ENCODE peak calls at places on chromosomes 12 and 14, in six cellular contexts. One of them, this sample, is unnamed.

GRCh38 chr14:32710351-32711102 is 228.2 kb upstream of the NPAS3 start:
- ATAC-seq in GM12878: no peak
- ATAC-seq in K562: no peak
- ATAC-seq in HCT116: no peak
- ATAC-seq in HepG2: peak
- ATAC-seq in Panc1: no peak
- ATAC-seq in this sample: peak

GRCh38 chr12:24955389-24955788 is 6.5 kb upstream of the BCAT1 start:
- ATAC-seq in K562: no peak
- ATAC-seq in HCT116: no peak
- ATAC-seq in HepG2: no peak
- ATAC-seq in GM12878: peak
- ATAC-seq in Panc1: no peak
- ATAC-seq in this sample: no peak

GRCh38 chr14:53955671-53956426 is 776 bp downstream of the BMP4 start:
- ATAC-seq in HCT116: peak
- ATAC-seq in GM12878: no peak
- ATAC-seq in K562: no peak
- ATAC-seq in HepG2: peak
- ATAC-seq in Panc1: peak
- ATAC-seq in this sample: peak

GRCh38 chr12:113276306-113276705 is 55.0 kb downstream of the TPCN1 start:
- ATAC-seq in K562: no peak
- ATAC-seq in Panc1: no peak
- ATAC-seq in GM12878: no peak
- ATAC-seq in HCT116: no peak
- ATAC-seq in HepG2: no peak
- ATAC-seq in this sample: no peak

GRCh38 chr12:11765421-11765816 is 115.9 kb downstream of the ETV6 start:
- ATAC-seq in Panc1: no peak
- ATAC-seq in HepG2: no peak
- ATAC-seq in K562: no peak
- ATAC-seq in GM12878: peak
- ATAC-seq in HCT116: no peak
- ATAC-seq in this sample: no peak

GRCh38 chr12:72747460-72747859 is 475.3 kb downstream of the TRHDE start:
- ATAC-seq in HepG2: no peak
- ATAC-seq in K562: no peak
- ATAC-seq in HCT116: no peak
- ATAC-seq in Panc1: no peak
- ATAC-seq in GM12878: no peak
- ATAC-seq in this sample: no peak

GRCh38 chr14:20306079-20306423 is 300 bp upstream of the TTC5 start:
- ATAC-seq in Panc1: peak
- ATAC-seq in HepG2: peak
- ATAC-seq in K562: no peak
- ATAC-seq in HCT116: peak
- ATAC-seq in GM12878: no peak
- ATAC-seq in this sample: no peak

GRCh38 chr12:42923564-42923963 is 334.0 kb upstream of the PRICKLE1 start:
- ATAC-seq in GM12878: no peak
- ATAC-seq in HCT116: no peak
- ATAC-seq in K562: no peak
- ATAC-seq in HepG2: no peak
- ATAC-seq in Panc1: no peak
- ATAC-seq in this sample: no peak

GRCh38 chr14:100142073-100143040 is 17.1 kb downstream of the DEGS2 start:
- ATAC-seq in GM12878: no peak
- ATAC-seq in K562: peak
- ATAC-seq in Panc1: no peak
- ATAC-seq in HCT116: no peak
- ATAC-seq in HepG2: no peak
- ATAC-seq in this sample: peak

GRCh38 chr14:71365305-71365865 is 458.1 kb downstream of the PCNX1 start:
- ATAC-seq in Panc1: no peak
- ATAC-seq in HepG2: no peak
- ATAC-seq in GM12878: no peak
- ATAC-seq in K562: no peak
- ATAC-seq in HCT116: no peak
- ATAC-seq in this sample: no peak

GRCh38 chr12:102052192-102053061 is 9.4 kb downstream of the WASHC3 start:
- ATAC-seq in GM12878: peak
- ATAC-seq in HCT116: no peak
- ATAC-seq in HepG2: no peak
- ATAC-seq in K562: peak
- ATAC-seq in Panc1: no peak
- ATAC-seq in this sample: peak

GRCh38 chr12:28360253-28360652 is 170.0 kb downstream of the CCDC91 start:
- ATAC-seq in HepG2: no peak
- ATAC-seq in GM12878: no peak
- ATAC-seq in HCT116: no peak
- ATAC-seq in K562: no peak
- ATAC-seq in Panc1: no peak
- ATAC-seq in this sample: no peak

GRCh38 chr12:3972576-3972975 is 99.4 kb upstream of the PARP11 start:
- ATAC-seq in HCT116: no peak
- ATAC-seq in K562: no peak
- ATAC-seq in HepG2: no peak
- ATAC-seq in Panc1: no peak
- ATAC-seq in GM12878: no peak
- ATAC-seq in this sample: no peak

GRCh38 chr14:50312734-50313054 is 570 bp downstream of the DMAC2L start:
- ATAC-seq in GM12878: peak
- ATAC-seq in HepG2: peak
- ATAC-seq in K562: peak
- ATAC-seq in HCT116: no peak
- ATAC-seq in Panc1: no peak
- ATAC-seq in this sample: no peak

GRCh38 chr12:50626026-50626425 is 121.2 kb downstream of the DIP2B start:
- ATAC-seq in HepG2: no peak
- ATAC-seq in K562: no peak
- ATAC-seq in GM12878: no peak
- ATAC-seq in Panc1: no peak
- ATAC-seq in HCT116: no peak
- ATAC-seq in this sample: no peak

DNA sequence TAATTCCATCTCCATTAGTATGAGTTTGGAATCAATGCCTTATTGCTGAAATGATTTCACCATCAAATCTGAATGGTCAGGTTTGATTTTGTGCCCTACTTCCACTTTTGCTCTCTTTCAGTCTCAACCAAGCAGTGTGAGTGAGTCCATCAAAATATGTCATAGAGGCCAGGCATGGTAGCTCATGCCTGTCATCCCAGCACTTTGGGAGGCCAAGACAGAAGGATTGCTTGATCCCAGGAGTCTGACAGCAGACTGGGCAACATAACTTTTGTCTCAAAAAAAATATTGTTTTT is 22.0 kb upstream of the HSP90B1 start:
- ATAC-seq in GM12878: peak
- ATAC-seq in HepG2: no peak
- ATAC-seq in HCT116: no peak
- ATAC-seq in Panc1: no peak
- ATAC-seq in K562: no peak
- ATAC-seq in this sample: no peak
- TF ChIP-seq POLR2AphosphoS5 in GM12878: no peak
- TF ChIP-seq POLR2AphosphoS5 in HepG2: no peak
- TF ChIP-seq POLR2AphosphoS5 in HCT116: no peak
- TF ChIP-seq POLR2AphosphoS5 in Panc1: no peak
- TF ChIP-seq POLR2AphosphoS5 in K562: no peak
- TF ChIP-seq POLR2AphosphoS5 in this sample: no peak

DNA sequence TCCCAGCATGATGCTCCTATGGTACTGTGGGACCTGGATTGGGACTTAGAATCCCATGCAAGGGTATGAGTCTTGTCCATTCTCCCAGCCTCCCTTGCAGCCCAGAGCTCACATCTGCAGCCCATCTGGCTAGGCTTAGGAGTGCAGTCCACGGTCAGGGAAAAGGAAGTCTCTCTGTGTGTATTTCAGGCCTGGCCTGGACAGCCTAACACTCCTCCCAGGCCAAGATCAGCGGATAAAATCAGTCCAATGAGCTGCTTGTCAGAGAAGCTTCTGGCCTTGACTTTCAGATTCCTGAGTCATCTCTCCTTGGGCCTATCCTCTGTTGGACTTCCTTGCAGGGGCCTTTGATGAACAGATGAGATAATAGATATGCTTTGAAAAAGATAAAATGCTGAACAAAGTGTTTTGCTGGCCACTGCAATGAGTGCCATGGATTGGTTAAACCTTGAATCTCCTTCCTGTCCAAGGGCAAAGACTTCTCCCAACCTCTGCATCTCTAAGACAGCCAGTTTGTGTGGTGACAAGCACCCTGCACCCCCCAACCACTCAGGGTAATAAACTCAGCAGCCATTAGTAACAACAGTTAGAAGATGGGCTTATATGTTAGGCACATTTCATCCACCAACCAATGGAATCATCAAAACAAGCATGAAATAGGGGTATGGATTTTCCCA is 412.8 kb upstream of the TBX3 start:
- ATAC-seq in Panc1: no peak
- ATAC-seq in K562: no peak
- ATAC-seq in HCT116: no peak
- ATAC-seq in HepG2: peak
- ATAC-seq in GM12878: no peak
- ATAC-seq in this sample: no peak
- TF ChIP-seq POLR2AphosphoS5 in Panc1: no peak
- TF ChIP-seq POLR2AphosphoS5 in K562: no peak
- TF ChIP-seq POLR2AphosphoS5 in HCT116: no peak
- TF ChIP-seq POLR2AphosphoS5 in HepG2: no peak
- TF ChIP-seq POLR2AphosphoS5 in GM12878: no peak
- TF ChIP-seq POLR2AphosphoS5 in this sample: no peak

GRCh38 chr12:84070311-84070710 is 842.3 kb downstream of the SLC6A15 start:
- ATAC-seq in Panc1: no peak
- ATAC-seq in GM12878: no peak
- ATAC-seq in HepG2: no peak
- ATAC-seq in HCT116: no peak
- ATAC-seq in K562: no peak
- ATAC-seq in this sample: peak

GRCh38 chr12:84069079-84069661 is 843.4 kb downstream of the SLC6A15 start:
- ATAC-seq in HCT116: no peak
- ATAC-seq in GM12878: no peak
- ATAC-seq in K562: no peak
- ATAC-seq in Panc1: no peak
- ATAC-seq in HepG2: no peak
- ATAC-seq in this sample: no peak

DNA sequence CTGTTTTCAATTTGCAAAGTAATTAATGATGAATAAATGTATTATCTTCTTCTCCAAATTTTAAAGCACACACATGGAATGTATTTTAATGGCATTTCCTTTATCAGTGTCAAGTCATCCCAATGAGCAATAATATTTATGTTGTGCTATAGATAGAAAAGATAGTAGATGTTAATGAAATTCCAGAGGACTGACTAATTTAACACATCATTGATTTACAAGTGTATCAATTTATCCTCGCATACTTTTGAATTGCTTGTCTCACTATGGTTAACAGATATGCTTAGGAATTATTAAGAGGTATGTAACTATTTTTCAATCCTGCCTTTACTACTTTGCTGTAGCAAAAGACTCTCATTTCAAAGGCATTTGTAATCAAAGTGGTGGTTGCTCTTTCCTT is 842.9 kb downstream of the SLC6A15 start:
- ATAC-seq in Panc1: no peak
- ATAC-seq in HCT116: no peak
- ATAC-seq in HepG2: no peak
- ATAC-seq in K562: no peak
- ATAC-seq in GM12878: no peak
- ATAC-seq in this sample: no peak
- TF ChIP-seq POLR2AphosphoS5 in Panc1: no peak
- TF ChIP-seq POLR2AphosphoS5 in HCT116: no peak
- TF ChIP-seq POLR2AphosphoS5 in HepG2: no peak
- TF ChIP-seq POLR2AphosphoS5 in K562: no peak
- TF ChIP-seq POLR2AphosphoS5 in GM12878: no peak
- TF ChIP-seq POLR2AphosphoS5 in this sample: no peak

GRCh38 chr14:25048170-25049126 is 1.5 kb downstream of the STXBP6 start:
- ATAC-seq in HepG2: no peak
- ATAC-seq in Panc1: no peak
- ATAC-seq in HCT116: no peak
- ATAC-seq in K562: peak
- ATAC-seq in GM12878: peak
- ATAC-seq in this sample: peak
- TF ChIP-seq POLR2AphosphoS5 in HepG2: no peak
- TF ChIP-seq POLR2AphosphoS5 in Panc1: no peak
- TF ChIP-seq POLR2AphosphoS5 in HCT116: no peak
- TF ChIP-seq POLR2AphosphoS5 in K562: no peak
- TF ChIP-seq POLR2AphosphoS5 in GM12878: no peak
- TF ChIP-seq POLR2AphosphoS5 in this sample: peak